ENCODE peak calls at places on chromosome 10, in four cellular contexts. P is tibial nerve, Z is memory B cell, J is heart right ventricle. U is an unnamed sample.

GRCh38 chr10:109877546-109877945 is 45.8 kb downstream of the XPNPEP1 start:
- DNase-seq in P (no peak), Z (no peak), J (no peak), U (no peak)

GRCh38 chr10:1514641-1515040 is 222.7 kb downstream of the ADARB2 start:
- DNase-seq in P (peak), Z (no peak), J (no peak), U (no peak)

GRCh38 chr10:117549100-117549499 is 6.6 kb downstream of the EMX2 start:
- DNase-seq in P (no peak), Z (no peak), J (no peak), U (no peak)

GRCh38 chr10:4820804-4821401 is 5.1 kb upstream of the AKR1E2 start:
- DNase-seq in P (peak), Z (no peak), J (no peak), U (no peak)

GRCh38 chr10:19826712-19827111 is 10.5 kb downstream of the PLXDC2 start:
- DNase-seq in P (peak), Z (no peak), J (no peak), U (no peak)

GRCh38 chr10:122362621-122363020 is 11.9 kb upstream of the PLEKHA1 start:
- DNase-seq in P (no peak), Z (no peak), J (no peak), U (no peak)

GRCh38 chr10:120396228-120396627 is 60.8 kb upstream of the PLPP4 start:
- DNase-seq in P (no peak), Z (no peak), J (no peak), U (no peak)

GRCh38 chr10:24718031-24718855 is 5.4 kb downstream of the ARHGAP21 start:
- DNase-seq in P (no peak), Z (no peak), J (no peak), U (no peak)

GRCh38 chr10:124622866-124623536 is 121.2 kb downstream of the FAM53B start:
- DNase-seq in P (no peak), Z (no peak), J (no peak), U (no peak)

GRCh38 chr10:96585726-96586418 is 940 bp downstream of the TM9SF3 start:
- DNase-seq in P (no peak), Z (no peak), J (no peak), U (no peak)

GRCh38 chr10:125062244-125063208 is 97.8 kb downstream of the CTBP2 start:
- DNase-seq in P (no peak), Z (no peak), J (peak), U (no peak)

GRCh38 chr10:100529473-100530298 is at the start of gene NDUFB8:
- DNase-seq in P (peak), Z (peak), J (peak), U (peak)

GRCh38 chr10:3887885-3888476 is 103.0 kb upstream of the KLF6 start:
- DNase-seq in P (peak), Z (no peak), J (peak), U (peak)

GRCh38 chr10:28254290-28254985 is 48.4 kb downstream of the MPP7 start:
- DNase-seq in P (no peak), Z (no peak), J (no peak), U (no peak)

GRCh38 chr10:72375585-72375984 is 20.9 kb upstream of the DNAJB12 start:
- DNase-seq in P (no peak), Z (no peak), J (no peak), U (no peak)

GRCh38 chr10:120012566-120012965 is 120.0 kb downstream of the SEC23IP start:
- DNase-seq in P (no peak), Z (no peak), J (no peak), U (no peak)

GRCh38 chr10:124532106-124532641 is 70.6 kb downstream of the LHPP start:
- DNase-seq in P (no peak), Z (no peak), J (no peak), U (no peak)

GRCh38 chr10:72425133-72425532 is 70.4 kb upstream of the DNAJB12 start:
- DNase-seq in P (no peak), Z (no peak), J (no peak), U (no peak)

GRCh38 chr10:49037187-49037586 is 78.1 kb downstream of the VSTM4 start:
- DNase-seq in P (no peak), Z (no peak), J (no peak), U (no peak)

GRCh38 chr10:28381903-28382347 is 79.1 kb upstream of the MPP7 start:
- DNase-seq in P (peak), Z (peak), J (peak), U (peak)

GRCh38 chr10:17219024-17219423 is 9.0 kb upstream of the VIM start:
- DNase-seq in P (no peak), Z (no peak), J (no peak), U (no peak)